ENCODE peak calls at places on chromosomes 2 and 18, in nine cellular contexts. S, U, B, R, V, F, O, N and D are unnamed samples. For H3K27me3, the result is how much of the 10 kb centered on the place peaks cover.

GRCh38 chr2:145617906-145618305 is 1098.0 kb upstream of the ZEB2 start:
- DNase-seq in O (peak), R (no peak), B (no peak), N (no peak), V (no peak), U (peak), S (no peak), F (no peak), D (no peak)

GRCh38 chr18:78896111-78896510 is 83.5 kb upstream of the SALL3 start:
- DNase-seq in F (no peak), V (no peak), O (no peak), B (no peak), U (no peak), N (peak), R (no peak), S (no peak), D (no peak)

GRCh38 chr2:2800697-2801096 is 469.6 kb upstream of the MYT1L start:
- DNase-seq in F (no peak), N (no peak), U (no peak), S (no peak), R (no peak), V (no peak), B (no peak), O (no peak), D (no peak)

GRCh38 chr18:22563098-22563707 is 145.5 kb upstream of the CTAGE1 start:
- DNase-seq in R (no peak), U (peak), F (peak), N (peak), O (peak), S (peak), B (no peak), V (no peak), D (peak)

GRCh38 chr2:96867756-96868554 is 1.9 kb downstream of the SEMA4C start:
- DNase-seq in F (no peak), N (no peak), U (peak), O (no peak), S (no peak), B (no peak), R (no peak), V (no peak), D (no peak)

GRCh38 chr2:134122610-134123009 is 131.3 kb upstream of the MGAT5 start:
- DNase-seq in N (no peak), S (peak), R (no peak), B (no peak), U (no peak), O (no peak), V (no peak), F (no peak), D (no peak)

GRCh38 chr2:1538663-1539062 is 125.4 kb downstream of the TPO start:
- DNase-seq in S (peak), V (no peak), F (no peak), U (no peak), O (peak), R (no peak), B (no peak), N (no peak), D (no peak)

GRCh38 chr2:2060431-2060830 is 270.6 kb downstream of the MYT1L start:
- DNase-seq in B (no peak), O (no peak), V (no peak), S (no peak), R (no peak), N (no peak), U (no peak), F (no peak), D (no peak)

GRCh38 chr2:10150436-10150835 is 27.9 kb downstream of the RRM2 start:
- DNase-seq in N (no peak), R (no peak), U (no peak), V (no peak), O (no peak), S (no peak), B (no peak), F (no peak), D (no peak)

GRCh38 chr2:181998045-181998444 is 12.4 kb downstream of the PPP1R1C start:
- DNase-seq in U (peak), B (no peak), R (no peak), V (no peak), S (no peak), F (no peak), N (no peak), O (no peak), D (no peak)

GRCh38 chr2:105102963-105103421 is 65.1 kb downstream of the MRPS9 start:
- DNase-seq in U (peak), V (no peak), R (peak), F (no peak), S (peak), O (peak), B (no peak), N (no peak), D (peak)

GRCh38 chr2:237132799-237133198 is 47.1 kb downstream of the COPS8 start:
- DNase-seq in O (no peak), N (no peak), V (no peak), U (peak), R (peak), S (peak), B (no peak), F (no peak), D (no peak)

GRCh38 chr18:12394428-12394827 is 13.3 kb upstream of the PRELID3A start:
- DNase-seq in S (peak), U (no peak), O (no peak), R (peak), F (no peak), V (no peak), N (no peak), B (no peak), D (no peak)

GRCh38 chr2:230909841-230910545 is 15.0 kb downstream of the GPR55 start:
- DNase-seq in B (peak), V (no peak), N (no peak), R (no peak), O (no peak), F (no peak), U (no peak), S (no peak), D (no peak)

GRCh38 chr2:97868986-97869721 is 126.6 kb downstream of the TMEM131 start:
- DNase-seq in R (no peak), S (peak), B (no peak), V (no peak), F (no peak), U (peak), N (no peak), O (peak), D (peak)

GRCh38 chr2:112644933-112645395 is 775 bp upstream of the SLC20A1 start:
- DNase-seq in R (no peak), U (no peak), O (peak), B (no peak), F (no peak), N (no peak), V (no peak), S (no peak), D (no peak)

GRCh38 chr18:66724664-66725356 is 120.9 kb upstream of the CDH19 start:
- DNase-seq in N (no peak), O (no peak), B (peak), S (no peak), U (peak), V (no peak), F (no peak), R (no peak), D (no peak)

GRCh38 chr2:145503511-145503910 is 983.6 kb upstream of the ZEB2 start:
- DNase-seq in O (peak), R (no peak), S (no peak), U (no peak), B (no peak), F (no peak), N (no peak), V (no peak), D (no peak)

GRCh38 chr18:8177330-8178016 is 431.8 kb upstream of the RAB12 start:
- DNase-seq in B (no peak), R (no peak), N (no peak), U (peak), F (no peak), S (peak), O (peak), V (no peak), D (no peak)

GRCh38 chr2:152437276-152437879 is 102.4 kb downstream of the FMNL2 start:
- DNase-seq in O (no peak), F (no peak), S (no peak), U (no peak), B (no peak), V (no peak), N (no peak), R (no peak), D (no peak)

GRCh38 chr18:5728566-5728965 is 166.8 kb downstream of the TMEM200C start:
- DNase-seq in O (no peak), V (no peak), U (no peak), F (no peak), N (no peak), R (no peak), B (no peak), S (no peak), D (no peak)

GRCh38 chr2:71995067-71995665 is 152.5 kb downstream of the CYP26B1 start:
- DNase-seq in U (peak), O (peak), F (no peak), R (no peak), S (peak), B (no peak), V (no peak), N (no peak), D (no peak)

GRCh38 chr2:74250189-74250631 is 51.8 kb downstream of the MTHFD2 start:
- DNase-seq in U (peak), F (peak), V (no peak), N (no peak), R (peak), B (no peak), O (peak), S (peak), D (no peak)

GRCh38 chr2:204503869-204504268 is 41.4 kb upstream of the PARD3B start:
- DNase-seq in R (no peak), U (no peak), B (no peak), N (no peak), V (no peak), F (no peak), S (no peak), O (peak), D (no peak)

GRCh38 chr2:179262077-179262660 is 2.5 kb downstream of the SESTD1 start:
- DNase-seq in U (no peak), S (no peak), F (no peak), B (no peak), O (no peak), R (no peak), V (no peak), N (no peak), D (no peak)

GRCh38 chr2:177353084-177353483 is 39.5 kb upstream of the AGPS start:
- DNase-seq in S (no peak), F (no peak), V (no peak), N (no peak), U (no peak), R (no peak), B (no peak), O (peak), D (no peak)

GRCh38 chr2:66301073-66301766 is 133.7 kb upstream of the MEIS1 start:
- DNase-seq in B (no peak), F (no peak), U (no peak), V (no peak), O (peak), N (peak), R (no peak), S (no peak), D (no peak)

GRCh38 chr18:78641689-78642231 is 337.9 kb upstream of the SALL3 start:
- DNase-seq in B (no peak), V (no peak), N (no peak), O (no peak), F (no peak), S (no peak), R (no peak), U (no peak), D (no peak)

GRCh38 chr2:120434909-120435308 is 89.0 kb downstream of the INHBB start:
- DNase-seq in F (no peak), U (no peak), B (peak), R (peak), O (no peak), V (peak), S (peak), N (no peak), D (no peak)

GRCh38 chr2:191268596-191268995 is 23.4 kb downstream of the MYO1B start:
- DNase-seq in U (no peak), V (no peak), N (no peak), S (no peak), O (no peak), B (no peak), R (no peak), F (no peak), D (no peak)

GRCh38 chr2:17867133-17867532 is 11.3 kb upstream of the KCNS3 start:
- DNase-seq in U (peak), O (no peak), R (no peak), S (no peak), N (no peak), V (no peak), B (no peak), F (no peak), D (no peak)

GRCh38 chr2:152054593-152054992 is 44.3 kb downstream of the CACNB4 start:
- DNase-seq in R (no peak), N (no peak), S (no peak), U (peak), O (peak), F (no peak), V (no peak), B (no peak), D (no peak)

GRCh38 chr2:147297820-147298219 is 547.0 kb upstream of the ACVR2A start:
- DNase-seq in R (no peak), V (no peak), F (no peak), B (no peak), U (no peak), O (no peak), S (no peak), N (no peak), D (no peak)

DNA sequence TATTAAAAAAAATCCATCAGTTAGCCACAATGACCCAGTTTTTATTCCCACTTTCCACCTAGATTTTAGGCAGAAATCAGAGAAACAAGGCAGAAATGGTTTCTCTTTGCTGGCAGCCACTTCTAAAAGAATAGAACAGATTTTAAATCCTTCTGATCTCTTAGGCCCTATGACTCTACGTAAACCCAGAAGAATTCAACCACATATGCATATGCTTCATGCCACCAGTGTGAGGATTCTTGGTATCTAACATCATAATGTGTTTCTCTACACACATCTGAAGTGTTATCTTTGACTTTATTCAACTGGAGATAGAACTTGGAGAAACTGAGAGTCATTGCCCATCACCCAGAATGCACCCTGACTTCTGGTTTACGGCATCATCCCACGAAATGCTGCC is 128.7 kb upstream of the TANK start:
- DNase-seq in R (no peak), V (no peak), O (peak), U (no peak), N (no peak), F (no peak), S (no peak), B (no peak), D (no peak)
- H3K27me3 ChIP-seq in R (under half), V (under half), O (under half), U (under half), N (under half), F (under half), S (under half), B (under half), D (under half)

GRCh38 chr2:101185085-101185484 is 33.9 kb upstream of the TBC1D8 start:
- DNase-seq in B (no peak), U (peak), N (no peak), F (no peak), V (no peak), O (no peak), R (no peak), S (no peak), D (no peak)
- H3K4me3 ChIP-seq in B (no peak), U (peak), N (no peak), F (no peak), V (no peak), O (no peak), R (no peak), S (no peak), D (no peak)

GRCh38 chr2:156319811-156320490 is 12.6 kb downstream of the NR4A2 start:
- DNase-seq in U (no peak), B (peak), V (peak), F (no peak), S (peak), N (no peak), R (peak), O (peak), D (no peak)
- TF ChIP-seq CTCF in U (no peak), B (no peak), V (peak), F (no peak), S (peak), N (no peak), R (peak), O (peak), D (peak)

DNA sequence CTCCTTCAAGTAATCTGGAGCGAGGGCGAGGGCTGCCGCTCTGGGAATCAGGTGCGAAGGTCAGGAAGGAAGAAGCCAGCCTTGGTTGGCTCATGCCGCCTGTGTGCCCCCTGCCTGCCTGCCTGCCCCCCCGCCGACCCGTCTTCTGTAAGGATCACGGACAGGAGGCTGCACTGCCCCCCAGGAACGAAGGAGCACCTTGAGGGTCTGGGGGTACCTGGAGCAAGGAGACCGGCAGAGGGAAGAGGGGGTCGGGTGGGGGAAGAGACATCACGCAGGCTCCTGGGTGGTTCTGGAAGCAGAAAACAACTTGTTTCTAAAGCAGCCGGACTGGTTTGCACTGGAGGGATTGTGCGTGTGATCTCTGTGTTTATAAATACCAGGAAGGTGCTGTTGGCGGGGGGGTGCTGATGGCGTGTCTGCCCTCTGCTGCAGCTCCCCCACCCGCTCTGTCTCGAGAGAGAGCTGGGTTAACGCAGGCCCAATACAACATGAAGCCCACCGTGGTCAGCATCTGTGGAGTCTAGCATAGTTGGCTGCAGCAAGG is 1.7 kb downstream of the FOSL2 start:
- DNase-seq in R (no peak), U (peak), N (no peak), F (no peak), V (peak), B (peak), O (peak), S (no peak), D (no peak)
- H3K27me3 ChIP-seq in R (under half), U (under half), N (under half), F (under half), V (under half), B (under half), O (under half), S (half or more), D (under half)